ENCODE peak calls at places on chromosomes 6 and 20, in four cellular contexts. D is naive thymus-derived CD4-positive, alpha-beta T cell; C is psoas muscle; B is upper lobe of left lung. G is an unnamed sample. For H3K36me3, the result is how much of the 10 kb centered on the place peaks cover.

GRCh38 chr6:84582997-84583396 is 181.4 kb downstream of the TBX18 start:
- DNase-seq in C (no peak), D (no peak), B (no peak), G (no peak)

GRCh38 chr6:129753422-129753821 is 43.4 kb upstream of the ARHGAP18 start:
- DNase-seq in D (no peak), B (no peak), C (no peak), G (no peak)

GRCh38 chr20:10288954-10289646 is 70.5 kb downstream of the SNAP25 start:
- DNase-seq in D (no peak), B (no peak), C (no peak), G (no peak)

GRCh38 chr20:37344506-37345338 is 1.2 kb upstream of the SRC start:
- DNase-seq in B (peak), C (no peak), D (no peak), G (no peak)

GRCh38 chr20:63577317-63577894 is 3.4 kb upstream of the HELZ2 start:
- DNase-seq in C (peak), B (peak), D (no peak), G (no peak)

GRCh38 chr20:58763076-58763475 is 70.5 kb downstream of the NPEPL1 start:
- DNase-seq in C (no peak), B (no peak), D (no peak), G (no peak)

GRCh38 chr6:40340196-40340595 is 247.0 kb downstream of the LRFN2 start:
- DNase-seq in B (no peak), D (no peak), C (no peak), G (no peak)

GRCh38 chr6:26216886-26217713 is 129.9 kb downstream of the HFE start:
- DNase-seq in D (peak), B (peak), C (peak), G (no peak)

GRCh38 chr20:44650777-44651493 is 564 bp downstream of the ADA start:
- DNase-seq in C (peak), D (peak), B (no peak), G (peak)

GRCh38 chr20:695165-695866 is 19.7 kb upstream of the SCRT2 start:
- DNase-seq in D (no peak), B (no peak), C (no peak), G (no peak)

GRCh38 chr20:37651932-37652331 is 41.9 kb upstream of the CTNNBL1 start:
- DNase-seq in B (peak), C (peak), D (no peak), G (no peak)

GRCh38 chr6:52522151-52522626 is 54.7 kb downstream of the TRAM2 start:
- DNase-seq in C (peak), D (no peak), B (no peak), G (no peak)

GRCh38 chr6:156848533-156848932 is 71.4 kb downstream of the ARID1B start:
- DNase-seq in D (no peak), C (peak), B (no peak), G (no peak)

GRCh38 chr20:11849270-11849920 is 68.3 kb upstream of the BTBD3 start:
- DNase-seq in C (no peak), D (no peak), B (no peak), G (no peak)

GRCh38 chr20:53736122-53736756 is 142.6 kb upstream of the ZNF217 start:
- DNase-seq in C (no peak), D (no peak), B (no peak), G (no peak)

GRCh38 chr20:53735536-53736050 is 142.0 kb upstream of the ZNF217 start:
- DNase-seq in D (no peak), C (no peak), B (no peak), G (no peak)

GRCh38 chr20:53737404-53738038 is 143.9 kb upstream of the ZNF217 start:
- DNase-seq in B (no peak), D (no peak), C (no peak), G (no peak)

GRCh38 chr20:53738039-53738944 is 144.7 kb upstream of the ZNF217 start:
- DNase-seq in D (no peak), B (no peak), C (peak), G (no peak)

DNA sequence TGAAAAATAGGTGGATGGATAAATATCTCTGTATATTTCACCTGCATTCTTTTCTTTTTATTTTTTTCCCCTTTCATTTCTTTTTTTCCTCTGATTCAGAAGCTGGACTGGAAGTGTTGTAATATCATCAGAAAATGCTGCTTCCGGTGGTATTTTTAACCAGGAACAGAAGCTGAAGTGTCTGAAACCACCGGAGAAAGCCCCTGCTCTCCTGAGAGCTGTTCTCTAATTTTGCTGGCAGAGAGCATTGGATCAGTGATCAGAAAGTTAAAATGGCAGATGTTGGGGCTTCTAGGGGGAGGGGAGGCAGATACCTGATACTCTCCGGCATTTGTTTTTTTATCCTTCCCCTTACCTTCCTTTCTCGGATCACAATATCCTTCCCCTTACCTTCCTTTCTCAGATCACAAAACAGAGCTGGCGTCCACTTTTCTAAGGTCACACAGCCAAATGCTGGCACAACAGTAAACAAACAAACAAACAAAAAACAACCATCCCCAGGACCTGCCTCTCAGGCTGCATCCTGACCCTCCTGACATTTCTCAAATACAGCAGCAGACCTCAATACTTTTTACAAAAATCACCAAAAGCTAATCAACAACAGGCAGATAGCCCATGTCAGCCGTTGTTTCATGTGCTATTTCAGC is 143.2 kb upstream of the ZNF217 start:
- DNase-seq in C (no peak), B (no peak), D (peak), G (no peak)
- H3K36me3 ChIP-seq in C (under half), B (under half), D (under half), G (under half)

GRCh38 chr20:17620371-17621228 is 50.7 kb downstream of the DSTN start:
- DNase-seq in C (peak), D (no peak), B (peak), G (no peak)
- H3K36me3 ChIP-seq in C (half or more), D (under half), B (half or more), G (under half)

GRCh38 chr6:154796484-154796883 is 63.3 kb downstream of the SCAF8 start:
- DNase-seq in B (no peak), C (no peak), D (no peak), G (no peak)
- H3K36me3 ChIP-seq in B (under half), C (under half), D (under half), G (under half)

GRCh38 chr6:3085074-3085473 is 16.8 kb downstream of the RIPK1 start:
- DNase-seq in D (no peak), C (no peak), B (no peak), G (no peak)
- H3K36me3 ChIP-seq in D (under half), C (half or more), B (half or more), G (under half)

GRCh38 chr20:33716498-33716897 is 3.6 kb downstream of the PXMP4 start:
- DNase-seq in D (no peak), C (no peak), B (no peak), G (no peak)
- H3K36me3 ChIP-seq in D (under half), C (under half), B (under half), G (under half)

GRCh38 chr20:35942243-35942642 is 12.1 kb downstream of the SCAND1 start:
- DNase-seq in B (no peak), D (no peak), C (no peak), G (no peak)

GRCh38 chr20:35941620-35942019 is 12.7 kb downstream of the SCAND1 start:
- DNase-seq in B (no peak), C (no peak), D (no peak), G (no peak)

GRCh38 chr20:35947489-35947888 is 6.8 kb downstream of the SCAND1 start:
- DNase-seq in C (no peak), D (peak), B (no peak), G (no peak)

GRCh38 chr20:35947907-35948306 is 6.4 kb downstream of the SCAND1 start:
- DNase-seq in B (no peak), D (no peak), C (no peak), G (no peak)

GRCh38 chr20:35944189-35944588 is 10.1 kb downstream of the SCAND1 start:
- DNase-seq in B (no peak), D (no peak), C (no peak), G (no peak)
- H3K36me3 ChIP-seq in B (half or more), D (under half), C (half or more), G (under half)

DNA sequence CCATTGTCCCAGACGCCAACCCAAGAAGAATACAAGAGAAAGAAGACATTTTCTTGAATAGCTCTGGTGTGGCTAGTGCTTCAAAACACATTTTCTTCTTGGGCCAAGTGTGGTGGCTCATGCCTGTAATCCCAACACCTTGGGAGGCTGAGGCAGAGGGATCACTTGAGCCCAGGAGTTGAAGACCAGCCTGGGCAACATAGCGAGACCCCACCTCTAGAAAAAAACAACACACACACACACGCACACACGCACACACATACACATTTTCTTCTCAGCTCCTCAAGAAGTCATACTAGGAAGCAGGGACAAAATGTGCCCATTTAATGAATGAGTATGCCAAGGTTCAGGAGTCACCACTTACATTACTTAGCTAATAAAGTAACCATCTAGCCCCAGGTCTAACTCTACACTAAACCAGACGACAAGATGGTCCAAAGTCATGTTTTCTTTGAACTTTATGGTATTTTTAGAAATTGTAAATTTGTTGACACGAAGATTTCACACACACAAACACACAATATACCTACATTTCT is 68.8 kb downstream of the ZMYND8 start:
- DNase-seq in C (no peak), D (no peak), B (no peak), G (no peak)
- H3K36me3 ChIP-seq in C (half or more), D (under half), B (half or more), G (half or more)

DNA sequence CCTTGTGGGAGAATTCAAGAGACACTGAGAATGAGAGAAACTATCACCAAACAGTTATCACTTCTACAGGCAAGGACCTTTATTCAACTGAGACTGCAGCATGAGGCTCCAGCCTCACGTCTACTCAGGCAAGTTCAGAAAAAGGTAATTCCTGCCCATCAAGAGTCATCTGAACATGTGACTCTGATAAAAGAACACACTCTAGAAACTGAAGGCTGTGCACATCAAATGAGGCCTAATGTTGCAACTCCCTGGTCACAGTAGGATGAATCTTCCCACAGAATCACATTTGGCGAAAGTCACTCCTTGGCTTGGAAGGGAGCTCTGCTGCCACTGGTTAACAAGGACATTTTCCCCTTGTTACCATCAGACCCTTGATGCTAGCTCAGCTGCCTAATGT is 71.2 kb upstream of the EMILIN3 start:
- DNase-seq in D (no peak), C (no peak), B (no peak), G (no peak)
- H3K36me3 ChIP-seq in D (under half), C (half or more), B (under half), G (under half)

GRCh38 chr6:20377623-20378265 is 23.9 kb upstream of the E2F3 start:
- DNase-seq in C (no peak), B (no peak), D (no peak), G (no peak)

DNA sequence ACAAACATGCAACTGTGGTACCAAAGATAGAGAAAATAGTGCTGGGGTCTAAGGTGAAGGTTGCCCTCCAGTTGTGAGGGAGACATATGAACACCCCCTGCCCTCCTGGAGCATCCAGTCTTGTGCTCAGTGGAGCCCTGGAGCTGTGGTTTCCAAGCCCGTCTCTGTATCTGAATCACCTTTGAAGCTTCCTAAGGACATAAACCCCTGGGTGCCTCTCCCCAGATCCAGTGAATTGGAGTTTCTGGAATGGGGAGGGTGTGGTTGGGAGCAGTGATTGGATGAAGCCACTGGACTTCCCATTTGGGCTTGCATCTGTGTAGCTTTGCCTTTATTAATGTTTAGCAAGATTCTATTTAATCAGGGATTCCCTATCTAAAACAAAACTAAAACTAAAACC is 22.4 kb upstream of the E2F3 start:
- DNase-seq in D (no peak), B (no peak), C (no peak), G (no peak)
- H3K36me3 ChIP-seq in D (under half), B (under half), C (under half), G (under half)

G was measured in CD8-positive, alpha-beta memory T cell.